ENCODE peak calls at places on chromosomes 16 and 17, in nine cellular contexts. E, H, W, J, T, D, R, V and C are unnamed samples.

GRCh38 chr17:8681175-8681949 is 50.8 kb upstream of the MYH10 start:
- DNase-seq in E (peak; percentile 77), R (no peak), H (no peak), W (no peak), T (no peak), J (peak; percentile 31), D (no peak), V (no peak), C (peak; percentile 37)

GRCh38 chr17:80769936-80770625 is 221.6 kb upstream of the CHMP6 start:
- DNase-seq in H (no peak), J (no peak), R (no peak), W (no peak), D (no peak), T (no peak), V (no peak), E (no peak), C (no peak)

GRCh38 chr16:68885321-68885720 is 42.0 kb downstream of the TANGO6 start:
- DNase-seq in H (no peak), R (no peak), D (no peak), J (no peak), T (no peak), W (no peak), E (no peak), V (no peak), C (no peak)

GRCh38 chr17:16466407-16466806 is 25.6 kb downstream of the LRRC75A start:
- DNase-seq in D (no peak), E (no peak), T (no peak), J (no peak), H (no peak), V (no peak), W (no peak), R (no peak), C (no peak)

GRCh38 chr17:45688353-45688752 is 95.8 kb upstream of the CRHR1 start:
- DNase-seq in T (no peak), R (no peak), V (peak; percentile 79), D (no peak), W (no peak), E (no peak), H (no peak), J (no peak), C (no peak)

GRCh38 chr17:8080799-8081219 is 6.7 kb downstream of the ALOX12B start:
- DNase-seq in E (no peak), V (no peak), J (no peak), D (no peak), H (no peak), T (no peak), R (no peak), W (no peak), C (no peak)

GRCh38 chr17:12068946-12069345 is 48.3 kb downstream of the MAP2K4 start:
- DNase-seq in J (no peak), T (no peak), R (no peak), E (no peak), H (no peak), V (no peak), W (no peak), D (no peak), C (peak; percentile 28)

GRCh38 chr16:185691-186090 is 5.4 kb downstream of the HBQ1 start:
- DNase-seq in E (no peak), W (no peak), T (no peak), J (no peak), R (no peak), V (no peak), H (no peak), D (no peak), C (no peak)